ENCODE peak calls at places on chromosomes 16 and 17, in ten cellular contexts. T is IMR-90; B is uterus; J is Right ventricle myocardium superior; U is cardiac fibroblast; Y is CD8-positive, alpha-beta T cell; D is GDM1; W is stimulated activated CD4-positive, alpha-beta T cell treated with anti-CD3 and anti-CD28 coated beads, TNF-alpha, amount 100 ng/mL, for 4 hours; A is NCI-H1105; P is NCI-H460. C is an unnamed sample.

GRCh38 chr17:72122668-72123495 is 2.1 kb downstream of the SOX9 start:
- DNase-seq in T (peak), B (no peak), J (no peak), U (peak), Y (no peak), D (no peak), W (no peak), A (no peak), P (no peak), C (no peak)

GRCh38 chr16:19691161-19691850 is 26.7 kb downstream of the KNOP1 start:
- DNase-seq in T (peak), B (no peak), J (peak), U (no peak), Y (no peak), D (no peak), W (no peak), A (no peak), P (no peak), C (no peak)

GRCh38 chr17:22268214-22268911 is 576.0 kb downstream of the KCNJ18 start:
- DNase-seq in T (no peak), B (no peak), J (no peak), U (no peak), Y (no peak), D (no peak), W (no peak), A (no peak), P (no peak), C (no peak)

GRCh38 chr17:18247613-18248001 is 10.9 kb downstream of the FLII start:
- DNase-seq in T (no peak), B (peak), J (peak), U (no peak), Y (no peak), D (no peak), W (no peak), A (no peak), P (no peak), C (no peak)

GRCh38 chr16:87847467-87847784 is 21.9 kb downstream of the SLC7A5 start:
- DNase-seq in T (no peak), B (no peak), J (no peak), U (no peak), Y (no peak), D (no peak), W (no peak), A (no peak), P (no peak), C (no peak)

GRCh38 chr17:54901230-54901847 is 687 bp downstream of the TOM1L1 start:
- DNase-seq in T (peak), B (no peak), J (no peak), U (peak), Y (no peak), D (no peak), W (no peak), A (peak), P (peak), C (no peak)

GRCh38 chr17:48153711-48154642 is 46.4 kb downstream of the SNX11 start:
- DNase-seq in T (peak), B (no peak), J (no peak), U (peak), Y (no peak), D (no peak), W (no peak), A (peak), P (peak), C (peak)

GRCh38 chr17:77371888-77372443 is 231.2 kb downstream of the SEC14L1 start:
- DNase-seq in T (no peak), B (peak), J (peak), U (no peak), Y (no peak), D (no peak), W (no peak), A (no peak), P (no peak), C (no peak)

GRCh38 chr16:85114909-85115567 is 2.8 kb upstream of the CIBAR2 start:
- DNase-seq in T (peak), B (peak), J (peak), U (peak), Y (peak), D (peak), W (peak), A (peak), P (peak), C (peak)

GRCh38 chr16:22300427-22301071 is 3.3 kb downstream of the POLR3E start:
- DNase-seq in T (peak), B (no peak), J (peak), U (peak), Y (peak), D (peak), W (no peak), A (no peak), P (peak), C (peak)

GRCh38 chr17:66567234-66568170 is 265.1 kb downstream of the PRKCA start:
- DNase-seq in T (peak), B (peak), J (peak), U (peak), Y (peak), D (peak), W (peak), A (no peak), P (peak), C (peak)